ENCODE peak calls at places on chromosomes 5 and 9, in eight cellular contexts. I, B, Y, A, N, H, U and E are unnamed samples.

GRCh38 chr9:95077766-95078382 is 239.6 kb downstream of the FANCC start:
- DNase-seq in N (no peak), Y (no peak), U (no peak), A (no peak), I (no peak), B (no peak), H (no peak), E (no peak)

GRCh38 chr5:127648997-127649550 is at the start of gene CTXN3:
- DNase-seq in N (no peak), U (no peak), Y (no peak), H (no peak), A (no peak), I (no peak), B (no peak), E (no peak)

GRCh38 chr5:148639081-148639480 is 15.2 kb downstream of the HTR4 start:
- DNase-seq in A (no peak), I (no peak), Y (no peak), B (no peak), U (no peak), H (no peak), N (no peak), E (no peak)

GRCh38 chr5:146051678-146052077 is 53.7 kb downstream of the PLAC8L1 start:
- DNase-seq in A (no peak), N (no peak), Y (no peak), H (no peak), B (no peak), I (no peak), U (peak), E (no peak)

GRCh38 chr9:4741365-4742031 is 496 bp upstream of the AK3 start:
- DNase-seq in H (peak), A (peak), I (peak), N (peak), B (no peak), Y (peak), U (peak), E (no peak)

GRCh38 chr5:72441861-72442540 is 65.2 kb downstream of the ZNF366 start:
- DNase-seq in U (peak), H (peak), I (no peak), B (no peak), N (no peak), Y (peak), A (no peak), E (no peak)

GRCh38 chr9:113464672-113465271 is 1.2 kb downstream of the RGS3 start:
- DNase-seq in N (no peak), U (no peak), H (no peak), Y (no peak), A (no peak), B (no peak), I (no peak), E (no peak)

GRCh38 chr9:35000535-35001284 is 11.2 kb downstream of the DNAJB5 start:
- DNase-seq in A (no peak), B (no peak), I (no peak), N (no peak), H (peak), Y (no peak), U (peak), E (no peak)

GRCh38 chr5:75113354-75113753 is 61.0 kb upstream of the GCNT4 start:
- DNase-seq in A (no peak), H (no peak), B (no peak), I (no peak), N (no peak), Y (no peak), U (no peak), E (no peak)

GRCh38 chr5:644971-645370 is 32.8 kb downstream of the CEP72 start:
- DNase-seq in H (no peak), U (no peak), I (no peak), N (no peak), B (no peak), Y (no peak), A (no peak), E (no peak)

GRCh38 chr5:160175438-160176218 is 53.7 kb upstream of the FABP6 start:
- DNase-seq in I (no peak), A (peak), U (no peak), Y (peak), B (no peak), N (peak), H (no peak), E (no peak)

GRCh38 chr5:158549306-158549705 is 550.4 kb downstream of the EBF1 start:
- DNase-seq in H (no peak), B (no peak), I (no peak), U (no peak), N (no peak), Y (peak), A (no peak), E (no peak)

GRCh38 chr5:158559066-158559465 is 540.6 kb downstream of the EBF1 start:
- DNase-seq in I (no peak), U (no peak), B (no peak), A (no peak), N (no peak), Y (no peak), H (no peak), E (no peak)

GRCh38 chr5:158553195-158553945 is 546.3 kb downstream of the EBF1 start:
- DNase-seq in N (peak), A (no peak), B (no peak), U (no peak), I (no peak), Y (peak), H (no peak), E (no peak)

GRCh38 chr5:158552241-158552640 is 547.5 kb downstream of the EBF1 start:
- DNase-seq in B (no peak), U (no peak), Y (no peak), N (peak), H (no peak), I (no peak), A (no peak), E (no peak)

GRCh38 chr5:158553946-158554336 is 545.8 kb downstream of the EBF1 start:
- DNase-seq in I (no peak), Y (no peak), A (no peak), B (no peak), H (no peak), U (no peak), N (no peak), E (no peak)
- H3K27ac ChIP-seq in I (no peak), Y (no peak), A (no peak), B (peak), H (no peak), U (no peak), N (peak), E (no peak)

GRCh38 chr5:96075579-96076289 is 114.1 kb upstream of the ELL2 start:
- DNase-seq in B (no peak), A (no peak), U (no peak), Y (peak), N (no peak), I (no peak), H (no peak), E (no peak)
- H3K27ac ChIP-seq in B (no peak), A (no peak), U (no peak), Y (no peak), N (no peak), I (no peak), H (peak), E (no peak)

DNA sequence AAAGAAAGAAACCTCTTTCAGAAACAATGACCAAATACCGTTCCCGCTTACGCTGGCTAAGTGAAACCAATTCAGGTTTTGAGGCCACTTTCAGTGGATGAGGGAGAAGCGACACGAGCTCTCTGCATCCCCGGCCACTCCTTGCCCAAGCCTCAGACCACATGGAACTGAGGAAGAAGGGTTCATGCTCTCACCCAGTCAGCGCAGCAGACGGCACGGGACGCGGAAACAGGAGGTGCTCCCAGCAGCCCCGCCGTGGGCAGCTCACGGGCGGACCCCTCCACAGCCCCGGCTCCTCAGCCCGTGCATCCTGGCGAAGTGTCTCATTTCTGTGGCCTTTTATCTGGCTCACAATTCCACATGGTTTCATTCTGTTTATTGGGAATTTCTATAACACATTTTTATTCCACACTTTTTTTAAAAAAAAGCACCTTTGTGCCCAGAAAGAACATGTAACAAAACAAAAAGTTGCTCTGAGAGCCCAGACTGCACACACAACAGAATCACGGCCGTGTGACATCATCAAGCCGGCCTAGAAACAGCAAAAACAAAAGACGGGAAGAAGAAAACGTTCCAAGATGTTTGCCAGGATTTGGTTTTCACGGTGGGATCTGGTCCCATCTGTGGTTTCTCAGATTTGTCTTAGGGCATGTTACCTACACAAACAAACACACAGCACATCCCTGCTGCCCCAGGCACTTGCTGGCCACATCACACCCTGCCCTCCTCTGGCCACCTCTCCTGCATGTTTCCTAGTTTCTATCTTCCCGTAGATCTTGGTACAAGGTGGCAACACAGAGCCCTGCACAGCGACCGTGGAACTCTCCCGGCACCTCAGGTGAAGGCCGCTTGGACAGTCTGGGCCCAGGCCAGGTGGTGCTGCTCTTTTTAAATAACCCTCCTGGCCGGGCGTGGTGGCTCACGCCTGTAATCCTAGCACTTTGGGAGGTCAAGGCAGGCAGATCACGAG is 16.2 kb downstream of the QSOX2 start:
- DNase-seq in A (no peak), U (no peak), B (no peak), H (peak), Y (no peak), I (no peak), N (no peak), E (no peak)
- H3K27ac ChIP-seq in A (no peak), U (no peak), B (no peak), H (peak), Y (no peak), I (no peak), N (no peak), E (no peak)

DNA sequence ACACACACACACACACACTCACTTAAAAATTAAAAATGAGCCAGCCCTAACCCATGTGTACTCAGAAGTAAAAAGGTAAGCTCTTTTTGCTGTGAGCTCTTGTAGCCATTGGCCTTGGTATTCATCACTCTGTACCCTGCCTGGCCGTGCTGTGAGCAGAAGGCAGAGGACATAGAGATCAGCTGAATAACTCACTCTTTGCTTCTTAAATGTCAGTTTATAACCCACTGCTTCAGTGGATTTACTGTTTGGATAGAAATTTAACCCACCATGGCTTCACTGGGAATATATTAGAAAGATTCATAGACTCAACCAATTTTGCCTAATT is 341.7 kb upstream of the CD180 start:
- DNase-seq in I (no peak), U (no peak), H (no peak), A (no peak), Y (no peak), B (no peak), N (no peak), E (no peak)
- H3K27ac ChIP-seq in I (peak), U (no peak), H (no peak), A (no peak), Y (no peak), B (peak), N (peak), E (no peak)

GRCh38 chr9:101311759-101312420 is 72.9 kb downstream of the BAAT start:
- DNase-seq in B (no peak), A (peak), H (peak), N (no peak), Y (peak), U (peak), I (no peak), E (no peak)
- H3K27ac ChIP-seq in B (no peak), A (no peak), H (no peak), N (no peak), Y (no peak), U (no peak), I (no peak), E (no peak)

GRCh38 chr5:96128204-96128864 is 166.7 kb upstream of the ELL2 start:
- DNase-seq in B (no peak), A (no peak), Y (no peak), U (no peak), I (no peak), H (no peak), N (no peak), E (no peak)
- H3K27ac ChIP-seq in B (no peak), A (no peak), Y (no peak), U (no peak), I (no peak), H (no peak), N (no peak), E (no peak)

DNA sequence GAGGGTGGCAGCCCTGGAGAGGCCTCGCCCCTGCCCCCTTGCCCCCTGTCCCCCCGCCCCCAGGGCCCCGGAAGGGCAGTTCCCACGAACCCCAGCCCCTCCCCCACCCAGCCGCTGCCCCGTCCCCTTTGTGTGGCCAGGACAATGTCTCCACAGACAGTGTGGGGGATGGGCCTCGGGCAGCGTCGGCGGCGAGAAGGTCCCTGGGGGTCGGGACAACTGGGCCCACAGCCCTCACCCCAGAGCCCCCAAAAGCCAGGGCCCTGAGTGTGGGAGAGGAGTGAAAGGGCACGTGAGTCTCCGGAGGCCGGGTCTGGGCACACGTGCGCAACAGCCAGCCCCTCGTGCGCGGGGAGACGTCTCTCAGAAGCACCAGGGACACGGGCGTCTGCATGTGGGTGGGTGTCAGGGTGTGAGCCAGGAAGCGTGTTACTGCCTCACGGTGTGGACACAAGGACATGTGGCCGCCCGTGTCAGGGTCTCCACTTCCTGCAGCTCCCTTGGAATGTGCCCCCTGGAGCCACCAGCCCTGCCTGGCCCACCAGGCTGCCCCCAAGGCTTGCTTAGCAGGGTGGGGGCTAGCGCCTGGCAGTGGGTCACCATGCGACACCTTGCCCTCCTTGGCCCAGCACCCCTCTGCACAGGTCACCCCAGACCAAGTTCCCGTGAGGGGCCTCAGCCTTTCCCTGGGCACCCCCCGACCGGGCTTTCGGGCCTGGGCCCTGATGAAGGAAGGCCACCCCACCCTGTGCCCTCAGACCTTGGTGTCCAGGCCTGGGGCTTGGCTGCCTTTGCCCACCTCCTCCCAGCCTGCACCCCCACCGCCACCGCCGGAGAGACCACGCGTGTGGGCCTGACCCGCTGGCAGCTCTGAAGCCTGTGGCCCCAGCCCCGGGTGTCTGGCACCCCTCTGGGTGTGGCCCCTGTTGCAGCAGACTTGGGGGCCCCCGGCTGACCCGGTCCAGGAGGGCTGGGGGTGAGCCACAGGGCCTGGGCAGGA is 12.8 kb upstream of the NRARP start:
- DNase-seq in B (no peak), U (no peak), A (no peak), H (no peak), I (no peak), N (peak), Y (no peak), E (no peak)
- H3K27ac ChIP-seq in B (peak), U (no peak), A (no peak), H (peak), I (peak), N (peak), Y (no peak), E (no peak)